ENCODE peak calls at places on chromosomes 1 and 21, in eight cellular contexts. E is HepG2, Y is A549, Z is stomach, L is H1, G is ovary, U is transverse colon, K is suprapubic skin. X is an unnamed sample.

GRCh38 chr1:230248876-230249275 is 177.3 kb downstream of the PGBD5 start:
- DNase-seq in L (no peak), K (no peak), Y (no peak), Z (no peak), E (no peak), U (no peak), G (no peak), X (no peak)

GRCh38 chr1:86146566-86146965 is 10.0 kb downstream of the COL24A1 start:
- DNase-seq in E (no peak), L (no peak), Y (no peak), U (no peak), Z (no peak), K (no peak), G (no peak), X (no peak)

GRCh38 chr1:54352755-54353154 is 53.4 kb downstream of the SSBP3 start:
- DNase-seq in Z (no peak), U (no peak), E (no peak), Y (no peak), K (no peak), G (no peak), L (no peak), X (no peak)

GRCh38 chr1:40917995-40918711 is 56.0 kb upstream of the CITED4 start:
- DNase-seq in K (no peak), L (no peak), Y (no peak), Z (no peak), U (no peak), G (no peak), E (no peak), X (no peak)

GRCh38 chr1:1858382-1859086 is 32.4 kb downstream of the GNB1 start:
- DNase-seq in Y (peak), U (peak), G (peak), E (peak), Z (peak), L (no peak), K (peak), X (peak)

GRCh38 chr1:30604801-30605440 is 118.5 kb downstream of the MATN1 start:
- DNase-seq in Z (no peak), E (no peak), Y (no peak), K (no peak), U (no peak), L (no peak), G (no peak), X (no peak)

GRCh38 chr21:31184462-31184861 is 146.2 kb upstream of the KRTAP19-8 start:
- DNase-seq in Z (no peak), E (no peak), G (no peak), U (no peak), Y (no peak), K (no peak), L (no peak), X (no peak)

GRCh38 chr1:66315675-66316074 is 218.3 kb upstream of the SGIP1 start:
- DNase-seq in Y (peak), L (no peak), Z (no peak), E (no peak), U (no peak), K (no peak), G (no peak), X (no peak)

GRCh38 chr1:164588388-164589341 is 29.7 kb downstream of the PBX1 start:
- DNase-seq in Y (peak), E (no peak), U (peak), Z (no peak), G (peak), L (no peak), K (no peak), X (peak)

GRCh38 chr1:42340898-42341297 is 5.9 kb upstream of the FOXJ3 start:
- DNase-seq in L (no peak), Z (no peak), Y (no peak), K (no peak), U (no peak), G (no peak), E (no peak), X (no peak)

GRCh38 chr1:20151906-20152598 is 12.9 kb downstream of the PLA2G2F start:
- DNase-seq in U (peak), G (peak), K (peak), E (peak), Y (peak), L (peak), Z (peak), X (peak)

GRCh38 chr1:212749924-212750535 is 41.5 kb downstream of the NSL1 start:
- DNase-seq in E (peak), U (no peak), K (no peak), Z (no peak), G (no peak), L (no peak), Y (peak), X (no peak)

GRCh38 chr1:91827094-91828006 is 58.6 kb downstream of the TGFBR3 start:
- DNase-seq in G (no peak), E (peak), L (no peak), Y (peak), U (peak), Z (peak), K (peak), X (no peak)

GRCh38 chr1:111604931-111605330 is 14.7 kb upstream of the RAP1A start:
- DNase-seq in U (no peak), L (no peak), Y (no peak), G (no peak), Z (no peak), K (no peak), E (no peak), X (no peak)

GRCh38 chr1:85850238-85850637 is 142.0 kb upstream of the ZNHIT6 start:
- DNase-seq in E (peak), Y (peak), U (no peak), K (no peak), L (no peak), G (no peak), Z (no peak), X (no peak)

GRCh38 chr1:8061673-8062386 is 35.7 kb upstream of the ERRFI1 start:
- DNase-seq in K (no peak), U (no peak), Y (peak), Z (no peak), L (no peak), E (no peak), G (no peak), X (no peak)

GRCh38 chr1:39372105-39372504 is 119.3 kb upstream of the BMP8A start:
- DNase-seq in Y (no peak), L (no peak), G (no peak), E (no peak), Z (no peak), U (no peak), K (no peak), X (no peak)

GRCh38 chr1:224132901-224133300 is 19.0 kb downstream of the FBXO28 start:
- DNase-seq in E (no peak), K (no peak), G (no peak), Y (no peak), U (no peak), L (no peak), Z (no peak), X (no peak)

GRCh38 chr1:175129997-175130648 is 62.5 kb downstream of the KIAA0040 start:
- DNase-seq in G (no peak), K (no peak), E (no peak), Y (no peak), U (no peak), Z (no peak), L (no peak), X (no peak)

GRCh38 chr1:84573967-84574842 is at the start of gene CTBS:
- DNase-seq in U (peak), K (peak), Z (peak), E (peak), Y (peak), L (peak), G (peak), X (peak)
- TF ChIP-seq POLR2A in U (peak), K (peak), Z (no peak), E (peak), Y (peak), L (peak), G (peak), X (peak)

DNA sequence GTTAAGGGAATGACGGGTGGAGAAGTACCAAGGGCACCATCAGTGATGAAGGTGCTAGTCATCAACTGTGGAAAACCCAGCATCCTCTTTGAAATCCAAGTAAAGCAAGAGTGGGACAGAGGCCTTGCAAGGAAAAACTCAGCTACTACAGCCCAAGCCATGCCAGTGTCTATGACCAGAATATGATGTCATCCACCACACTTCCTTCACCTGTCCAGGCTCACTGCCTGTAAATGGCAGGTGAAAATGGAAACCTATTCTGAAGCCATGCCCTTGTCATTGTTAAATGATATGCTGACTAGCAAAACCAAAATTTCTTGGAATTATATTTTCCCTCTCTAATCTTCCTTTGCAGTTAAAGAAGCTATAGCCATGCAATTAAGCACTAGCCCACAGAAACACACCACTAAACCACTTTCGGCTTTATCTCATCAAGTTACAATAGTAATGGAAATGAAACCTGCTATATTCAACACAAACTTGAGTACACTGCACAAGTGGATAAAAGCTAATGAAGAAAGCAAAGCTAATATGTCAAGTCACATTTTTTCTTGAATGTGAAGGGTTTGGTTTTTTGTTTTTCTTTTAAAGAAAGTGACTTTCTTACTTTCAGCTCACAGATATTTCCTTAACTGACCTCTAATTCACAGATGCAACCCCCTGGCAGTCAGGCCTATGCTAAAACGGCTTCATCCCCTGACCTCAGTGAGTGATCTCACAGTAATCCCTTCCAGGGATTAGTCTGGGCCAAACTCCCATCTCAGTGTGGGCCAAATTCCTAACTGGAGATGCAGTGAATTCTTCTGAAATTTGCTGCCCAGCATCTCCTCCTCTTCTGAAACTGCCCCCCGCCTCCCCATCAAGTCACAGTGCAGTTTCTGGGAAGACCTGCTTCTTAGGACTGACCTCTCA is 96.2 kb upstream of the RALGPS2 start:
- DNase-seq in L (no peak), G (no peak), Y (no peak), E (no peak), U (no peak), Z (no peak), K (no peak), X (no peak)
- TF ChIP-seq EP300 in L (no peak), G (no peak), Y (no peak), E (no peak), U (no peak), Z (no peak), K (no peak), X (no peak)

GRCh38 chr1:225412803-225413338 is 15.0 kb downstream of the LBR start:
- DNase-seq in L (no peak), Z (peak), U (no peak), G (no peak), Y (no peak), E (peak), K (no peak), X (no peak)
- TF ChIP-seq POLR2A in L (no peak), Z (no peak), U (no peak), G (no peak), Y (no peak), E (no peak), K (no peak), X (no peak)

DNA sequence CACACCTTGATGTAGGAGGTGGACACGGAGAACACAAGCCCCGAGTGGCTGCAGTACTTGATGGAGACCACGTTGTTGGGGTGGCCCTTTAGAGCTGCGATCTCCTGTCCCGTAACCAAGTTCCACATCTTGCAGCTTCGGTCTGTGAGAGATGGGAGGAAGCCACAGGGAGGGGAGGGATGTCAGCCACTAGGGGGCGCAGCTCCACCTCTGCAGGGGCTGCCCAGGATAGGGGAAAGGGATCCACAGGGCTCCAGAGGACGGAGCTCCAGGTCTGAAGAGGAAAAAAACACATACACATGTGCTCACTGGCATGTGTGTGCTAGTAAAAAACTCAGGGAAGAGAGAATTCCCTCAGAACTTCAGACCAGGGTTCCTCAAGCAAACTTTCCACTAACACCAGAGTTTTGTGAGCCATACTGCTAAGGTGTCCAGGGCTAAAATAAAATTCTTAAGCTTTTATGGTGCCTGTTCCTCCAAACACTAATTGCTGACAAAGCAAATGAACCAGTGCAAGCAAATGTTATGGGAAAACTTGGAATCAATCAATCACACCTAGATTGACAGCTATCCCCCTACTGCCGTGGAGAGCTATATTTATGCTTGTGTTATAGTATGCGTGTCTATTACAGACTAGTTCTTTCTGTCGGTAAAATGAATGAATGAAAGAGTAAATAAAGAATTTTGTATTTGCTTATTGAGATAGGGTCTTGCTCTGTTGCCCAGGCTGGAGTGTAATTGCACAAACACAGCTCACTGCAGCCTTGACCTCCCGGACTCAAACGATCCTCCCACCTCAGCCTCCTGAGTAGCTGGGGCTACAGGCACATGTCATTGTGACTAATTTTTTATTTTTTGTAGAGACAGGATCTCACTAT is 43.7 kb downstream of the KIF21B start:
- DNase-seq in Y (peak), Z (peak), L (peak), U (peak), G (no peak), K (no peak), E (peak), X (no peak)
- TF ChIP-seq EP300 in Y (no peak), Z (no peak), L (peak), U (no peak), G (no peak), K (no peak), E (no peak), X (no peak)

DNA sequence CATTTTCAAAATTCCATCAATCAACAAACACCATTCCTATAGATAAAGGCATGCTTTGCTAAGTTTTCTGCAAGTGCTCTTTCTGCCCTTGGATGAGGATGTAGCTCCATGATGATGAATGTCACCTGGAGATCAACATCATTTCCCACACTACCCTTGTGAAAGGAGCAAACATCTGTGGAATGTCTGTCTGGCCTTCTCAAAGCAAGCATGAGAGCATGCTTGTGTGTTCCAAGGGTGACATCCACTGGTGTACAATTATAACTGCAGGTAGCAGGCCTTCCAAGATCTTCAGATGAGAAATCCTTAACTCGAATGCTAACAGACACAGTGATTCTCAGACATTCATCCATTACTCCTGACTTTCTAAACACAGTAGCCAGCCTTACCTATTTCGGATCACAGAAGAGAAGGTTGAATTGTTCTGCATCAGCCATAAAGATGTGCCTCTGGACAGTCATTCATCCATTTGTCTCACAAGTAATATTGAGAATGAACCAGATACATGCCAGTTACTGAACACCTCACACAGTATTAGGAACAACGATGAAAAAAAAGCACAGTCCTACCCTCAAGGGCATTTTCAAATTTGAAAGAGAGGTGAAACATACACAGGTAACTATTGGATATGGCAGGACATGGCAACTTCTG is 162.4 kb downstream of the TPR start:
- DNase-seq in Y (peak), U (peak), E (peak), Z (no peak), G (peak), L (no peak), K (no peak), X (peak)
- TF ChIP-seq POLR2A in Y (no peak), U (no peak), E (no peak), Z (no peak), G (no peak), L (no peak), K (no peak), X (no peak)

GRCh38 chr1:156860639-156861423 is at the start of gene NTRK1:
- DNase-seq in Z (peak), L (peak), U (peak), Y (peak), K (no peak), G (no peak), E (no peak), X (no peak)

GRCh38 chr1:156860113-156860638 is 489 bp upstream of the NTRK1 start:
- DNase-seq in E (no peak), U (peak), Z (peak), G (no peak), L (peak), K (no peak), Y (peak), X (no peak)

GRCh38 chr1:156864796-156865195 is 4.1 kb downstream of the NTRK1 start:
- DNase-seq in L (no peak), G (no peak), E (no peak), Z (no peak), Y (peak), K (no peak), U (no peak), X (no peak)

GRCh38 chr1:156865258-156865657 is 4.6 kb downstream of the NTRK1 start:
- DNase-seq in Z (no peak), G (no peak), U (no peak), L (no peak), Y (no peak), K (no peak), E (no peak), X (no peak)

DNA sequence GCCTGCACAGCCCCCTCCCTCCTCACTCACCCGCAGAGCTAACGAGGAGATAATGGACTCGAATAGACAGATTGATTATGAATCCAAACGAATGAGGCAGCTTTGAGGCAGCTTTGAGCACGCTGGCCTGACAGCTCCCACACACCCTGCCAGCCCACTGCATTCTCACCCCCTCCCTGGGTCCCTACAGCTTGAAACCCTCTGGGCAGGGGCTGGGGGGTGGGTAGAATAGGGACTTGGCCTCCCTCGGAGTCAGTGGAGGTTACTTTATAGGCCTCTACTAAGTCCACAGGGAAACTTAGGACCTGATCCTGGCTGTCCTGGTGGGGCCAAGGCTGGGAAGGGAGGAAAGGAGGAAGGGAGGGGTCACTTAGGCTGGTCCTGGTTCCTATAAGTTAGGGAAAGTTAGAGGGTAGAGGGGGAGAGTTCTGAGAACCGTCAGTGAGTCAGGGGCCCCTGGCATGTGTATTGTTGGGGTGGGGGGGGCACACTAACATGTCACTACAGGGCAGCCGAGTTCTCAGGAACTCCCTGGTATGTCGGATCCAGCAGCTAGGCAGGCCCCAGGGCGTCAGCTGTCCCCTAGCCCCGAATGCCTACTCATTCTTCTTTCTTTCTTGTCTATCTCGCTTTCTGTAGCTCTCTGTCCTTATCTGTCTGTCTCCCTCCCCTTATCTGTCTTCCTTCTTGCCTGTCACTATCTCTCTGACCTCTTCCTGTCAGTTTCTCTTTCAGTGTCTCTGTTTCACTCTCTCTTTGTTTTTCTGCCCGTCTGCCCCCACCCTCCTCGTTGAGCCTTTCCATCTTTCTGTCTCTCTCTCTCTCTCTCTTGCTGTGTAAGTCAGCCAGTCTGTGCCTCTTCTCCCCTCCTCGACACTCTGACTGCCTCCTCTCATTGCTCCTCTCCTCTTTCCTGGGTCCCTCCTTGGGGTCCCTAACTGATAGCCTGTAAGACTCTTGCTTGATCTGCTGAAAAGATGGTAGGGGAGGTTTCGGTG is 2.2 kb downstream of the NTRK1 start:
- DNase-seq in Y (no peak), K (no peak), G (no peak), L (no peak), U (no peak), E (no peak), Z (no peak), X (no peak)
- TF ChIP-seq EP300 in Y (no peak), K (no peak), G (no peak), L (no peak), U (no peak), E (no peak), Z (no peak), X (no peak)